ENCODE peak calls at places on chromosome 10, in seven cellular contexts. Q, R, D, S, I, P and E are unnamed samples.

GRCh38 chr10:79943871-79944270 is 5.0 kb downstream of the SFTPD start:
- DNase-seq in P (no peak), I (no peak), Q (no peak), R (no peak), S (no peak), D (no peak), E (no peak)

GRCh38 chr10:43292745-43293676 is 26.1 kb upstream of the RASGEF1A start:
- DNase-seq in D (peak; percentile 71), I (no peak), Q (no peak), R (peak; percentile 41), S (peak; percentile 66), P (peak; percentile 57), E (no peak)

GRCh38 chr10:75712241-75712880 is 280.9 kb downstream of the LRMDA start:
- DNase-seq in D (peak; percentile 10), R (no peak), I (no peak), S (no peak), Q (no peak), P (no peak), E (no peak)

GRCh38 chr10:3865565-3865964 is 80.6 kb upstream of the KLF6 start:
- DNase-seq in R (no peak), P (no peak), Q (no peak), I (no peak), D (no peak), S (no peak), E (no peak)

GRCh38 chr10:63430091-63430998 is 35.4 kb downstream of the JMJD1C start:
- DNase-seq in S (peak; percentile 85), P (no peak), D (no peak), Q (no peak), R (peak; percentile 74), I (no peak), E (no peak)

GRCh38 chr10:3623746-3624145 is 161.3 kb downstream of the KLF6 start:
- DNase-seq in Q (no peak), S (peak; percentile 91), D (no peak), P (no peak), R (peak; percentile 87), I (no peak), E (no peak)

GRCh38 chr10:96501985-96502384 is 11.7 kb downstream of the TLL2 start:
- DNase-seq in S (no peak), R (no peak), Q (no peak), P (no peak), D (no peak), I (no peak), E (no peak)

GRCh38 chr10:58641095-58641531 is 128.4 kb downstream of the BICC1 start:
- DNase-seq in R (peak; percentile 92), Q (no peak), P (no peak), S (peak; percentile 95), D (no peak), I (no peak), E (no peak)

GRCh38 chr10:88117869-88118632 is 254.6 kb downstream of the PTEN start:
- DNase-seq in Q (no peak), R (no peak), P (peak; percentile 10), I (no peak), D (peak; percentile 23), S (no peak), E (no peak)

GRCh38 chr10:59505931-59506330 is 143.6 kb upstream of the FAM13C start:
- DNase-seq in I (no peak), P (no peak), Q (no peak), D (no peak), R (no peak), S (no peak), E (no peak)

GRCh38 chr10:125626671-125627070 is 56.3 kb downstream of the TEX36 start:
- DNase-seq in Q (no peak), R (no peak), D (no peak), I (no peak), S (no peak), P (no peak), E (no peak)

GRCh38 chr10:25575343-25575742 is 358.7 kb upstream of the MYO3A start:
- DNase-seq in P (no peak), S (no peak), I (peak; percentile 4), D (no peak), Q (no peak), R (no peak), E (no peak)

GRCh38 chr10:126972622-126973414 is 67.6 kb downstream of the DOCK1 start:
- DNase-seq in S (peak; percentile 91), R (peak; percentile 97), I (no peak), Q (no peak), P (no peak), D (peak; percentile 38), E (no peak)

GRCh38 chr10:60387531-60387930 is 2.1 kb downstream of the ANK3 start:
- DNase-seq in I (no peak), R (no peak), D (no peak), P (no peak), Q (no peak), S (no peak), E (no peak)

GRCh38 chr10:63720689-63721088 is 199.5 kb downstream of the REEP3 start:
- DNase-seq in P (no peak), I (no peak), S (peak; percentile 21), D (no peak), Q (no peak), R (no peak), E (no peak)

GRCh38 chr10:43384252-43385221 is 13.1 kb downstream of the FXYD4 start:
- DNase-seq in Q (no peak), I (no peak), S (no peak), D (no peak), P (no peak), R (no peak), E (no peak)

GRCh38 chr10:24707445-24707844 is 16.2 kb downstream of the ARHGAP21 start:
- DNase-seq in I (no peak), D (no peak), P (no peak), R (no peak), S (no peak), Q (no peak), E (no peak)

GRCh38 chr10:101291254-101292193 is 62.3 kb upstream of the LBX1 start:
- DNase-seq in Q (no peak), I (no peak), P (peak; percentile 89), D (peak; percentile 69), R (peak; percentile 23), S (peak; percentile 39), E (no peak)

GRCh38 chr10:74681917-74682627 is 144.3 kb upstream of the KAT6B start:
- DNase-seq in Q (no peak), P (no peak), S (peak; percentile 40), R (peak; percentile 27), I (no peak), D (no peak), E (no peak)

GRCh38 chr10:21519981-21520436 is 5.5 kb downstream of the SKIDA1 start:
- DNase-seq in Q (no peak), S (peak; percentile 81), P (no peak), R (peak; percentile 84), D (no peak), I (no peak), E (no peak)

GRCh38 chr10:118692911-118693310 is 61.9 kb downstream of the CACUL1 start:
- DNase-seq in Q (no peak), R (peak; percentile 94), S (peak; percentile 81), P (no peak), D (no peak), I (no peak), E (no peak)

GRCh38 chr10:85648279-85648754 is 718.3 kb downstream of the GRID1 start:
- DNase-seq in Q (no peak), R (no peak), P (no peak), S (no peak), I (no peak), D (no peak), E (no peak)

GRCh38 chr10:132230557-132231210 is 43.9 kb downstream of the DPYSL4 start:
- DNase-seq in Q (no peak), D (no peak), S (no peak), I (no peak), P (no peak), R (no peak), E (no peak)

GRCh38 chr10:67657775-67658174 is 38.2 kb downstream of the CTNNA3 start:
- DNase-seq in R (no peak), P (no peak), S (no peak), D (no peak), I (no peak), Q (no peak), E (no peak)

GRCh38 chr10:21171936-21172773 is 275.0 kb upstream of the NEBL start:
- DNase-seq in R (no peak), S (no peak), Q (no peak), I (no peak), P (no peak), D (peak; percentile 37), E (no peak)

GRCh38 chr10:73577788-73578187 is 13.4 kb downstream of the USP54 start:
- DNase-seq in R (peak; percentile 59), P (no peak), D (peak; percentile 88), Q (no peak), I (no peak), S (peak; percentile 58), E (no peak)

GRCh38 chr10:132028706-132029105 is 37.0 kb upstream of the JAKMIP3 start:
- DNase-seq in D (no peak), I (no peak), P (no peak), R (no peak), Q (no peak), S (no peak), E (no peak)

DNA sequence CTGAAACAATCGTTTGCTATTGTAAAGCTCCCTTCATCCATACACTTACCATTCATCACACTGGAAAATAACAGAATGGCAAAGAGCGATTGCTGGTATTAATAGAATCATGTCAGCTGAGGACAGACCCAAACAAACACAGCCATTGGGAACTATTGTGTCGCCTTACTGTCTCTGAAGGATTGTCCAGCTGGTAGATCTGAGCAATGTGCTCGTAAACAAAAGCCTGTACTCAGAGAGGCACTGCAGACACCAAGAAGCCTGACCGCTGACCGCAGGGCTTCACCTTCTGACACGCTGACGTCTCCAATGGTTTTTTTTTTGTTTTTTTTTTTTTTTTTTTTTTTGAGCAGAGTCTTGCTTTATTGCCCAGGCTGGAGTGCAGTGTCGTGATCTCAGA is 151.0 kb upstream of the FRMD4A start:
- DNase-seq in S (no peak), D (no peak), I (no peak), Q (no peak), R (peak; percentile 40), P (no peak), E (no peak)
- H3K27me3 ChIP-seq in S (no peaks in the 10 kb centered on the region), D (no peaks in the 10 kb centered on the region), I (no peaks in the 10 kb centered on the region), Q (no peaks in the 10 kb centered on the region), R (no peaks in the 10 kb centered on the region), P (peaks cover 28% of the 10 kb centered on the region), E (no peaks in the 10 kb centered on the region)

DNA sequence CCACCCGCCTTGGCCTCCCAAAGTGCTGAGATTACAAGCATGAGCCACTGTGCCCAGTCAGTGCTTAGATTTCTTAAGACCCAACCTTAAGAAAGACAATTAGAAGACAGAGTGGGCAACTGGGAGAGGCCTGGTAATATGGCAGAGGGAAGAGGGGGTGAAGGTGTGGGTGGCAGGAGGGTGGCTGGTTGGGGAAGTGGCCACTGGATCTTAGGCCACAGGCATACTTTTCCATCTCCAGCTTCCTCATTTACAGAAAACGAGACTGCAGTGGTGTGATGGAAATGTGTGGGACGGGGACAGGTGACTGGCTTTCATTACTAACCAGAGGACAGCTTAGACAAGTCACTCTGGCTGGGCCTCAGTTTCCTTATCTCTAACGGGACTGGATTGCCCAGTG is 1.0 kb upstream of the FFAR4 start:
- DNase-seq in R (no peak), Q (no peak), S (no peak), I (no peak), P (no peak), D (no peak), E (no peak)
- H3K27me3 ChIP-seq in R (peaks cover 61% of the 10 kb centered on the region), Q (peaks cover 70% of the 10 kb centered on the region), S (peaks cover 89% of the 10 kb centered on the region), I (peaks cover 43% of the 10 kb centered on the region), P (peaks cover 39% of the 10 kb centered on the region), D (no peaks in the 10 kb centered on the region), E (peaks cover 9% of the 10 kb centered on the region)

GRCh38 chr10:8052344-8052969 is 2.0 kb upstream of the GATA3 start:
- DNase-seq in I (no peak), P (no peak), Q (no peak), R (no peak), D (no peak), S (no peak), E (no peak)
- H3K27me3 ChIP-seq in I (peaks cover 74% of the 10 kb centered on the region), P (no peaks in the 10 kb centered on the region), Q (peaks cover 45% of the 10 kb centered on the region), R (peaks cover 91% of the 10 kb centered on the region), D (no peaks in the 10 kb centered on the region), S (peaks cover 75% of the 10 kb centered on the region), E (peaks cover 63% of the 10 kb centered on the region)

GRCh38 chr10:128803790-128804189 is 663.3 kb upstream of the MGMT start:
- DNase-seq in R (no peak), I (no peak), S (no peak), D (no peak), Q (no peak), P (no peak), E (no peak)
- H3K27me3 ChIP-seq in R (no peaks in the 10 kb centered on the region), I (no peaks in the 10 kb centered on the region), S (no peaks in the 10 kb centered on the region), D (no peaks in the 10 kb centered on the region), Q (no peaks in the 10 kb centered on the region), P (no peaks in the 10 kb centered on the region), E (no peaks in the 10 kb centered on the region)